ENCODE peak calls at places on chromosomes 3 and 15, in six cellular contexts. B is HTR-8/SVneo, M is HS-5, D is ovary, Z is EL, I is cardiac fibroblast. R is an unnamed sample.

GRCh38 chr3:110384601-110385000 is 687.0 kb upstream of the NECTIN3 start:
- DNase-seq in B (no peak), M (peak; percentile 84), D (no peak), Z (peak; percentile 84), I (peak; percentile 68), R (no peak)

GRCh38 chr3:110027446-110027845 is 690.1 kb upstream of the DPPA4 start:
- DNase-seq in B (no peak), M (peak; percentile 61), D (no peak), Z (peak; percentile 75), I (peak; percentile 56), R (peak; percentile 74)

GRCh38 chr3:165895919-165896318 is 58.7 kb upstream of the BCHE start:
- DNase-seq in B (no peak), M (no peak), D (no peak), Z (no peak), I (no peak), R (no peak)

GRCh38 chr3:32841875-32842505 is 24.2 kb downstream of the TRIM71 start:
- DNase-seq in B (no peak), M (no peak), D (no peak), Z (peak; percentile 30), I (no peak), R (no peak)

GRCh38 chr3:74465652-74466415 is 148.6 kb downstream of the CNTN3 start:
- DNase-seq in B (no peak), M (no peak), D (no peak), Z (peak; percentile 57), I (peak; percentile 11), R (no peak)

GRCh38 chr3:131109156-131109555 is 82.5 kb downstream of the NEK11 start:
- DNase-seq in B (no peak), M (no peak), D (no peak), Z (peak; percentile 30), I (no peak), R (no peak)

GRCh38 chr15:50184863-50185504 is 3.0 kb downstream of the SLC27A2 start:
- DNase-seq in B (no peak), M (no peak), D (no peak), Z (no peak), I (no peak), R (no peak)

GRCh38 chr3:52221563-52222318 is 3.7 kb downstream of the TLR9 start:
- DNase-seq in B (no peak), M (no peak), D (peak; percentile 86), Z (no peak), I (peak; percentile 25), R (no peak)

GRCh38 chr3:197499427-197499826 is 56.3 kb downstream of the BDH1 start:
- DNase-seq in B (no peak), M (no peak), D (no peak), Z (peak; percentile 79), I (no peak), R (no peak)

GRCh38 chr3:81302045-81302444 is 459.4 kb downstream of the GBE1 start:
- DNase-seq in B (peak; percentile 62), M (no peak), D (no peak), Z (peak; percentile 59), I (peak; percentile 64), R (peak; percentile 29)

GRCh38 chr15:73605759-73606423 is 27.3 kb downstream of the NPTN start:
- DNase-seq in B (no peak), M (no peak), D (no peak), Z (no peak), I (no peak), R (no peak)

GRCh38 chr15:39438260-39438659 is 142.6 kb upstream of the THBS1 start:
- DNase-seq in B (no peak), M (no peak), D (no peak), Z (no peak), I (no peak), R (no peak)

GRCh38 chr15:89034305-89034704 is 54.0 kb upstream of the ABHD2 start:
- DNase-seq in B (peak; percentile 45), M (no peak), D (no peak), Z (no peak), I (peak; percentile 34), R (no peak)

GRCh38 chr3:31953636-31954035 is 27.4 kb downstream of the OSBPL10 start:
- DNase-seq in B (no peak), M (no peak), D (no peak), Z (no peak), I (no peak), R (no peak)

GRCh38 chr3:23041918-23042696 is 161.0 kb upstream of the UBE2E2 start:
- DNase-seq in B (no peak), M (no peak), D (no peak), Z (peak; percentile 57), I (peak; percentile 59), R (peak; percentile 89)

GRCh38 chr3:123818921-123819429 is 65.2 kb downstream of the MYLK start:
- DNase-seq in B (no peak), M (peak; percentile 68), D (no peak), Z (peak; percentile 85), I (peak; percentile 48), R (no peak)

GRCh38 chr3:182713743-182714517 is 79.4 kb upstream of the ATP11B start:
- DNase-seq in B (peak; percentile 54), M (peak; percentile 38), D (no peak), Z (peak; percentile 65), I (peak; percentile 85), R (peak; percentile 75)

GRCh38 chr15:77565516-77565915 is 67.2 kb downstream of the LINGO1 start:
- DNase-seq in B (no peak), M (no peak), D (no peak), Z (no peak), I (no peak), R (no peak)

GRCh38 chr3:14467723-14468620 is 65.6 kb downstream of the SLC6A6 start:
- DNase-seq in B (peak; percentile 77), M (no peak), D (peak; percentile 70), Z (peak; percentile 43), I (peak; percentile 54), R (peak; percentile 31)

GRCh38 chr3:170078620-170079281 is 41.0 kb downstream of the GPR160 start:
- DNase-seq in B (no peak), M (no peak), D (no peak), Z (no peak), I (no peak), R (no peak)

GRCh38 chr15:25684521-25685215 is 178.5 kb downstream of the ATP10A start:
- DNase-seq in B (no peak), M (peak; percentile 11), D (no peak), Z (peak; percentile 59), I (peak; percentile 80), R (peak; percentile 42)

GRCh38 chr3:129352045-129352444 is 73.4 kb downstream of the HMCES start:
- DNase-seq in B (no peak), M (no peak), D (no peak), Z (no peak), I (no peak), R (no peak)

GRCh38 chr15:42141246-42141645 is 15.2 kb downstream of the PLA2G4F start:
- DNase-seq in B (no peak), M (no peak), D (no peak), Z (no peak), I (no peak), R (no peak)

GRCh38 chr15:87269566-87269965 is 987.0 kb downstream of the NTRK3 start:
- DNase-seq in B (no peak), M (peak; percentile 39), D (no peak), Z (peak; percentile 66), I (no peak), R (peak; percentile 18)

GRCh38 chr3:41863024-41863423 is 98.9 kb downstream of the ULK4 start:
- DNase-seq in B (no peak), M (no peak), D (no peak), Z (no peak), I (no peak), R (no peak)

GRCh38 chr3:78633626-78634025 is 1134.2 kb downstream of the ROBO1 start:
- DNase-seq in B (no peak), M (no peak), D (no peak), Z (no peak), I (no peak), R (no peak)

GRCh38 chr3:61521229-61521628 is 40.1 kb upstream of the PTPRG start:
- DNase-seq in B (no peak), M (no peak), D (no peak), Z (no peak), I (no peak), R (no peak)

GRCh38 chr3:71194785-71195184 is 388.7 kb downstream of the FOXP1 start:
- DNase-seq in B (no peak), M (no peak), D (no peak), Z (no peak), I (no peak), R (no peak)

GRCh38 chr3:183975981-183976662 is 41.6 kb downstream of the ABCC5 start:
- DNase-seq in B (no peak), M (no peak), D (no peak), Z (peak; percentile 21), I (peak; percentile 4), R (peak; percentile 46)

GRCh38 chr3:19644405-19644804 is 289.6 kb downstream of the EFHB start:
- DNase-seq in B (no peak), M (no peak), D (no peak), Z (no peak), I (no peak), R (no peak)

GRCh38 chr15:58931985-58932384 is 1.5 kb downstream of the SLTM start:
- DNase-seq in B (no peak), M (no peak), D (no peak), Z (peak; percentile 57), I (peak; percentile 80), R (peak; percentile 51)

GRCh38 chr15:47429376-47429775 is 287.9 kb upstream of the SEMA6D start:
- DNase-seq in B (no peak), M (no peak), D (no peak), Z (no peak), I (peak; percentile 40), R (no peak)

GRCh38 chr15:71662306-71662705 is 148.0 kb upstream of the NR2E3 start:
- DNase-seq in B (no peak), M (no peak), D (no peak), Z (no peak), I (no peak), R (no peak)

GRCh38 chr3:176514297-176514696 is 683.0 kb downstream of the TBL1XR1 start:
- DNase-seq in B (no peak), M (peak; percentile 25), D (no peak), Z (peak; percentile 54), I (peak; percentile 66), R (peak; percentile 1)

GRCh38 chr3:98971183-98971681 is 69.7 kb upstream of the DCBLD2 start:
- DNase-seq in B (peak; percentile 53), M (peak; percentile 97), D (no peak), Z (peak; percentile 93), I (no peak), R (no peak)

R was measured in myocyte.